ENCODE peak calls at places on chromosomes 4 and X, in six cellular contexts. One of them, this sample, is unnamed.

GRCh38 chr4:8328456-8328855 is 58.9 kb downstream of the HTRA3 start:
- DNase-seq in colonic mucosa: no peak
- DNase-seq in pons: no peak
- DNase-seq in naive thymus-derived CD8-positive, alpha-beta T cell: no peak
- DNase-seq in upper lobe of right lung: peak
- DNase-seq in cardiac fibroblast: no peak
- DNase-seq in this sample: no peak

GRCh38 chr4:170122252-170122651 is 32.5 kb upstream of the AADAT start:
- DNase-seq in upper lobe of right lung: no peak
- DNase-seq in colonic mucosa: no peak
- DNase-seq in naive thymus-derived CD8-positive, alpha-beta T cell: no peak
- DNase-seq in cardiac fibroblast: no peak
- DNase-seq in pons: no peak
- DNase-seq in this sample: no peak

GRCh38 chr4:107380836-107381438 is 339.1 kb downstream of the PAPSS1 start:
- DNase-seq in pons: no peak
- DNase-seq in upper lobe of right lung: no peak
- DNase-seq in naive thymus-derived CD8-positive, alpha-beta T cell: no peak
- DNase-seq in colonic mucosa: no peak
- DNase-seq in cardiac fibroblast: no peak
- DNase-seq in this sample: no peak

GRCh38 chr4:74583066-74583700 is 138.2 kb downstream of the AREG start:
- DNase-seq in colonic mucosa: no peak
- DNase-seq in pons: no peak
- DNase-seq in upper lobe of right lung: no peak
- DNase-seq in naive thymus-derived CD8-positive, alpha-beta T cell: no peak
- DNase-seq in cardiac fibroblast: peak
- DNase-seq in this sample: no peak

GRCh38 chrX:134849390-134849789 is 141.4 kb upstream of the SMIM10 start:
- DNase-seq in cardiac fibroblast: peak
- DNase-seq in pons: no peak
- DNase-seq in upper lobe of right lung: no peak
- DNase-seq in colonic mucosa: no peak
- DNase-seq in naive thymus-derived CD8-positive, alpha-beta T cell: no peak
- DNase-seq in this sample: no peak

GRCh38 chrX:150017868-150018267 is 79.6 kb upstream of the EOLA2 start:
- DNase-seq in cardiac fibroblast: no peak
- DNase-seq in pons: no peak
- DNase-seq in colonic mucosa: no peak
- DNase-seq in naive thymus-derived CD8-positive, alpha-beta T cell: no peak
- DNase-seq in upper lobe of right lung: no peak
- DNase-seq in this sample: no peak

GRCh38 chr4:37977471-37978452 is 17.6 kb downstream of the PTTG2 start:
- DNase-seq in naive thymus-derived CD8-positive, alpha-beta T cell: peak
- DNase-seq in cardiac fibroblast: peak
- DNase-seq in pons: peak
- DNase-seq in upper lobe of right lung: peak
- DNase-seq in colonic mucosa: peak
- DNase-seq in this sample: peak

GRCh38 chr4:156113138-156113537 is 159.5 kb upstream of the CTSO start:
- DNase-seq in colonic mucosa: no peak
- DNase-seq in pons: no peak
- DNase-seq in naive thymus-derived CD8-positive, alpha-beta T cell: no peak
- DNase-seq in upper lobe of right lung: no peak
- DNase-seq in cardiac fibroblast: peak
- DNase-seq in this sample: no peak

GRCh38 chr4:101824500-101824899 is 34.0 kb downstream of the BANK1 start:
- DNase-seq in naive thymus-derived CD8-positive, alpha-beta T cell: no peak
- DNase-seq in pons: no peak
- DNase-seq in colonic mucosa: no peak
- DNase-seq in cardiac fibroblast: no peak
- DNase-seq in upper lobe of right lung: no peak
- DNase-seq in this sample: no peak

GRCh38 chr4:122686709-122687108 is 45.8 kb upstream of the BBS12 start:
- DNase-seq in pons: no peak
- DNase-seq in naive thymus-derived CD8-positive, alpha-beta T cell: no peak
- DNase-seq in upper lobe of right lung: no peak
- DNase-seq in colonic mucosa: no peak
- DNase-seq in cardiac fibroblast: no peak
- DNase-seq in this sample: no peak

GRCh38 chrX:15881498-15881897 is 26.9 kb upstream of the AP1S2 start:
- DNase-seq in upper lobe of right lung: no peak
- DNase-seq in cardiac fibroblast: no peak
- DNase-seq in pons: no peak
- DNase-seq in colonic mucosa: no peak
- DNase-seq in naive thymus-derived CD8-positive, alpha-beta T cell: no peak
- DNase-seq in this sample: no peak

GRCh38 chr4:48909697-48910096 is 3.1 kb upstream of the OCIAD2 start:
- DNase-seq in cardiac fibroblast: peak
- DNase-seq in colonic mucosa: no peak
- DNase-seq in upper lobe of right lung: no peak
- DNase-seq in naive thymus-derived CD8-positive, alpha-beta T cell: no peak
- DNase-seq in pons: no peak
- DNase-seq in this sample: no peak

GRCh38 chrX:102957751-102958150 is 20.7 kb downstream of the RAB40AL start:
- DNase-seq in colonic mucosa: no peak
- DNase-seq in naive thymus-derived CD8-positive, alpha-beta T cell: no peak
- DNase-seq in pons: no peak
- DNase-seq in upper lobe of right lung: no peak
- DNase-seq in cardiac fibroblast: peak
- DNase-seq in this sample: no peak

GRCh38 chr4:106289737-106290136 is 26.3 kb downstream of the TBCK start:
- DNase-seq in cardiac fibroblast: no peak
- DNase-seq in upper lobe of right lung: no peak
- DNase-seq in colonic mucosa: no peak
- DNase-seq in pons: no peak
- DNase-seq in naive thymus-derived CD8-positive, alpha-beta T cell: no peak
- DNase-seq in this sample: no peak

GRCh38 chr4:128820631-128821119 is 11.2 kb downstream of the JADE1 start:
- DNase-seq in cardiac fibroblast: no peak
- DNase-seq in colonic mucosa: no peak
- DNase-seq in pons: no peak
- DNase-seq in naive thymus-derived CD8-positive, alpha-beta T cell: no peak
- DNase-seq in upper lobe of right lung: no peak
- DNase-seq in this sample: no peak

GRCh38 chr4:168771251-168771650 is 238.8 kb downstream of the CBR4 start:
- DNase-seq in pons: no peak
- DNase-seq in colonic mucosa: no peak
- DNase-seq in cardiac fibroblast: no peak
- DNase-seq in upper lobe of right lung: no peak
- DNase-seq in naive thymus-derived CD8-positive, alpha-beta T cell: no peak
- DNase-seq in this sample: no peak

GRCh38 chr4:109729155-109729562 is 711 bp downstream of the PLA2G12A start:
- DNase-seq in cardiac fibroblast: peak
- DNase-seq in pons: peak
- DNase-seq in upper lobe of right lung: no peak
- DNase-seq in colonic mucosa: no peak
- DNase-seq in naive thymus-derived CD8-positive, alpha-beta T cell: no peak
- DNase-seq in this sample: peak

GRCh38 chrX:27380163-27380845 is 82.8 kb downstream of the PPP4R3C start:
- DNase-seq in pons: no peak
- DNase-seq in colonic mucosa: no peak
- DNase-seq in cardiac fibroblast: no peak
- DNase-seq in upper lobe of right lung: no peak
- DNase-seq in naive thymus-derived CD8-positive, alpha-beta T cell: no peak
- DNase-seq in this sample: no peak